ENCODE peak calls at places on chromosomes 13 and 19, in six cellular contexts. One of them, this sample, is unnamed.

GRCh38 chr19:5484398-5485285 is 29.4 kb downstream of the ZNRF4 start:
- DNase-seq in left lung: no peak
- DNase-seq in CD8-positive, alpha-beta memory T cell: no peak
- DNase-seq in Panc1: no peak
- DNase-seq in heart right ventricle: no peak
- DNase-seq in OCI-LY7: no peak
- DNase-seq in this sample: no peak

GRCh38 chr19:56476671-56477428 is at the start of gene ZNF667:
- DNase-seq in left lung: peak; percentile 84
- DNase-seq in CD8-positive, alpha-beta memory T cell: peak; percentile 36
- DNase-seq in Panc1: no peak
- DNase-seq in heart right ventricle: no peak
- DNase-seq in OCI-LY7: no peak
- DNase-seq in this sample: no peak

GRCh38 chr19:45668342-45668871 is 386 bp downstream of the GIPR start:
- DNase-seq in left lung: peak; percentile 82
- DNase-seq in CD8-positive, alpha-beta memory T cell: peak; percentile 24
- DNase-seq in Panc1: no peak
- DNase-seq in heart right ventricle: no peak
- DNase-seq in OCI-LY7: no peak
- DNase-seq in this sample: no peak

GRCh38 chr13:65530688-65531087 is 1699.4 kb downstream of the PCDH9 start:
- DNase-seq in left lung: no peak
- DNase-seq in CD8-positive, alpha-beta memory T cell: no peak
- DNase-seq in Panc1: no peak
- DNase-seq in heart right ventricle: no peak
- DNase-seq in OCI-LY7: no peak
- DNase-seq in this sample: no peak

GRCh38 chr13:32811297-32811800 is 204.9 kb upstream of the KL start:
- DNase-seq in left lung: no peak
- DNase-seq in CD8-positive, alpha-beta memory T cell: no peak
- DNase-seq in Panc1: no peak
- DNase-seq in heart right ventricle: no peak
- DNase-seq in OCI-LY7: no peak
- DNase-seq in this sample: no peak

GRCh38 chr19:623974-624373 is 9.4 kb downstream of the POLRMT start:
- DNase-seq in left lung: no peak
- DNase-seq in CD8-positive, alpha-beta memory T cell: no peak
- DNase-seq in Panc1: no peak
- DNase-seq in heart right ventricle: no peak
- DNase-seq in OCI-LY7: no peak
- DNase-seq in this sample: no peak

GRCh38 chr19:15841875-15842569 is 26.6 kb upstream of the OR10H1 start:
- DNase-seq in left lung: no peak
- DNase-seq in CD8-positive, alpha-beta memory T cell: no peak
- DNase-seq in Panc1: no peak
- DNase-seq in heart right ventricle: no peak
- DNase-seq in OCI-LY7: no peak
- DNase-seq in this sample: peak; percentile 32

GRCh38 chr19:12838182-12838890 is at the start of gene MAST1:
- DNase-seq in left lung: peak; percentile 81
- DNase-seq in CD8-positive, alpha-beta memory T cell: peak; percentile 45
- DNase-seq in Panc1: no peak
- DNase-seq in heart right ventricle: peak; percentile 25
- DNase-seq in OCI-LY7: peak; percentile 81
- DNase-seq in this sample: no peak

GRCh38 chr19:19570561-19570960 is 32.5 kb downstream of the CILP2 start:
- DNase-seq in left lung: no peak
- DNase-seq in CD8-positive, alpha-beta memory T cell: no peak
- DNase-seq in Panc1: no peak
- DNase-seq in heart right ventricle: no peak
- DNase-seq in OCI-LY7: no peak
- DNase-seq in this sample: no peak

GRCh38 chr19:42285546-42285945 is 16.4 kb upstream of the PRR19 start:
- DNase-seq in left lung: no peak
- DNase-seq in CD8-positive, alpha-beta memory T cell: no peak
- DNase-seq in Panc1: no peak
- DNase-seq in heart right ventricle: no peak
- DNase-seq in OCI-LY7: peak; percentile 54
- DNase-seq in this sample: no peak
- H3K27ac ChIP-seq in left lung: peak overlapping the region; percentile 77
- H3K27ac ChIP-seq in CD8-positive, alpha-beta memory T cell: peak overlapping the region; percentile 67
- H3K27ac ChIP-seq in Panc1: peak overlapping the region; percentile 82
- H3K27ac ChIP-seq in heart right ventricle: peak overlapping the region; percentile 87
- H3K27ac ChIP-seq in OCI-LY7: peak overlapping the region; percentile 70
- H3K27ac ChIP-seq in this sample: peak overlapping the region; percentile 76

GRCh38 chr13:21111546-21111945 is 50.2 kb upstream of the LATS2 start:
- DNase-seq in left lung: no peak
- DNase-seq in CD8-positive, alpha-beta memory T cell: no peak
- DNase-seq in Panc1: no peak
- DNase-seq in heart right ventricle: no peak
- DNase-seq in OCI-LY7: no peak
- DNase-seq in this sample: peak; percentile 54
- H3K27ac ChIP-seq in left lung: no peak overlapping the region
- H3K27ac ChIP-seq in CD8-positive, alpha-beta memory T cell: no peak overlapping the region
- H3K27ac ChIP-seq in Panc1: no peak overlapping the region
- H3K27ac ChIP-seq in heart right ventricle: no peak overlapping the region
- H3K27ac ChIP-seq in OCI-LY7: no peak overlapping the region
- H3K27ac ChIP-seq in this sample: no peak overlapping the region

GRCh38 chr13:39322836-39323585 is 280.0 kb downstream of the LHFPL6 start:
- DNase-seq in left lung: no peak
- DNase-seq in CD8-positive, alpha-beta memory T cell: no peak
- DNase-seq in Panc1: no peak
- DNase-seq in heart right ventricle: no peak
- DNase-seq in OCI-LY7: no peak
- DNase-seq in this sample: no peak
- H3K27ac ChIP-seq in left lung: no peak overlapping the region
- H3K27ac ChIP-seq in CD8-positive, alpha-beta memory T cell: no peak overlapping the region
- H3K27ac ChIP-seq in Panc1: no peak overlapping the region
- H3K27ac ChIP-seq in heart right ventricle: peak overlapping the region; percentile 24
- H3K27ac ChIP-seq in OCI-LY7: no peak overlapping the region
- H3K27ac ChIP-seq in this sample: no peak overlapping the region

GRCh38 chr19:18208098-18208951 is 4.5 kb upstream of the RAB3A start:
- DNase-seq in left lung: peak; percentile 88
- DNase-seq in CD8-positive, alpha-beta memory T cell: no peak
- DNase-seq in Panc1: no peak
- DNase-seq in heart right ventricle: peak; percentile 54
- DNase-seq in OCI-LY7: peak; percentile 62
- DNase-seq in this sample: no peak

GRCh38 chr19:18205180-18205915 is 1.5 kb upstream of the RAB3A start:
- DNase-seq in left lung: peak; percentile 88
- DNase-seq in CD8-positive, alpha-beta memory T cell: no peak
- DNase-seq in Panc1: no peak
- DNase-seq in heart right ventricle: peak; percentile 83
- DNase-seq in OCI-LY7: peak; percentile 90
- DNase-seq in this sample: peak; percentile 92

GRCh38 chr19:18204394-18205179 is 745 bp upstream of the RAB3A start:
- DNase-seq in left lung: no peak
- DNase-seq in CD8-positive, alpha-beta memory T cell: no peak
- DNase-seq in Panc1: no peak
- DNase-seq in heart right ventricle: peak; percentile 43
- DNase-seq in OCI-LY7: no peak
- DNase-seq in this sample: no peak

GRCh38 chr19:18203863-18204393 is at the start of gene RAB3A:
- DNase-seq in left lung: peak; percentile 100
- DNase-seq in CD8-positive, alpha-beta memory T cell: peak; percentile 99
- DNase-seq in Panc1: peak; percentile 98
- DNase-seq in heart right ventricle: peak; percentile 100
- DNase-seq in OCI-LY7: peak; percentile 100
- DNase-seq in this sample: peak; percentile 100

GRCh38 chr19:18206018-18206417 is 2.2 kb upstream of the RAB3A start:
- DNase-seq in left lung: no peak
- DNase-seq in CD8-positive, alpha-beta memory T cell: no peak
- DNase-seq in Panc1: no peak
- DNase-seq in heart right ventricle: no peak
- DNase-seq in OCI-LY7: no peak
- DNase-seq in this sample: no peak
- H3K27ac ChIP-seq in left lung: peak overlapping the region; percentile 90
- H3K27ac ChIP-seq in CD8-positive, alpha-beta memory T cell: peak overlapping the region; percentile 78
- H3K27ac ChIP-seq in Panc1: no peak overlapping the region
- H3K27ac ChIP-seq in heart right ventricle: peak overlapping the region; percentile 96
- H3K27ac ChIP-seq in OCI-LY7: peak overlapping the region; percentile 84
- H3K27ac ChIP-seq in this sample: no peak overlapping the region

GRCh38 chr13:55577847-55578210 is 1562.9 kb upstream of the PRR20A start:
- DNase-seq in left lung: no peak
- DNase-seq in CD8-positive, alpha-beta memory T cell: no peak
- DNase-seq in Panc1: no peak
- DNase-seq in heart right ventricle: no peak
- DNase-seq in OCI-LY7: no peak
- DNase-seq in this sample: no peak
- H3K27ac ChIP-seq in left lung: no peak overlapping the region
- H3K27ac ChIP-seq in CD8-positive, alpha-beta memory T cell: no peak overlapping the region
- H3K27ac ChIP-seq in Panc1: no peak overlapping the region
- H3K27ac ChIP-seq in heart right ventricle: no peak overlapping the region
- H3K27ac ChIP-seq in OCI-LY7: no peak overlapping the region
- H3K27ac ChIP-seq in this sample: no peak overlapping the region

DNA sequence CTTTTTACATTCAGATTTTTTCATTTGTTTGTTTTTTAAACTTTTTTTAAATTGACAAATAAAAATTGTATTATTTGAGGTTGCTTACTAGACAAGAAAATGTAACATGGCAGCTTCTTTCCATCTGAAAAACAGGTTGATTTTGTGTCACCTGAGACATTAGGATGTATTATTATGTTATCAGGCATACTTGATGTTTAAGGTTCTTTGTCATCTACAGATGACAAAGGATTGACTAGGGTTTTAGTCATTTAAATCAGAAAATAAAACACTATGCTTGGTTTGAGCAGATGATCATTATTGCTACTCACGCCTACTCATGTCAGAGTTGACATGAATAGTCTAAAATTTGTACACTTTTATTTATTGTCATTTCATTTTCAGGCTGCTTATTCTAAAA is 1494.5 kb downstream of the SLITRK5 start:
- DNase-seq in left lung: no peak
- DNase-seq in CD8-positive, alpha-beta memory T cell: no peak
- DNase-seq in Panc1: no peak
- DNase-seq in heart right ventricle: no peak
- DNase-seq in OCI-LY7: no peak
- DNase-seq in this sample: no peak
- H3K27ac ChIP-seq in left lung: no peak overlapping the region
- H3K27ac ChIP-seq in CD8-positive, alpha-beta memory T cell: no peak overlapping the region
- H3K27ac ChIP-seq in Panc1: no peak overlapping the region
- H3K27ac ChIP-seq in heart right ventricle: no peak overlapping the region
- H3K27ac ChIP-seq in OCI-LY7: no peak overlapping the region
- H3K27ac ChIP-seq in this sample: no peak overlapping the region

This sample was measured in suprapubic skin.